ENCODE peak calls at places on chromosomes 7 and 10, in ten cellular contexts. I, W, U, T, M, S, P, D, A and H are unnamed samples.

GRCh38 chr7:86823769-86824168 is 180.1 kb downstream of the GRM3 start:
- DNase-seq in I (no peak), W (no peak), U (no peak), T (no peak), M (no peak), S (no peak), P (no peak), D (no peak), A (no peak), H (no peak)

GRCh38 chr7:40646717-40647116 is 511.9 kb downstream of the SUGCT start:
- DNase-seq in I (no peak), W (peak), U (no peak), T (no peak), M (no peak), S (no peak), P (no peak), D (no peak), A (no peak), H (no peak)

GRCh38 chr7:16422100-16422430 is 727 bp upstream of the CRPPA start:
- DNase-seq in I (no peak), W (peak), U (no peak), T (no peak), M (no peak), S (no peak), P (no peak), D (no peak), A (no peak), H (no peak)

GRCh38 chr7:131011437-131011752 is 277.4 kb upstream of the KLF14 start:
- DNase-seq in I (no peak), W (no peak), U (no peak), T (no peak), M (no peak), S (no peak), P (no peak), D (no peak), A (no peak), H (no peak)

GRCh38 chr7:89064831-89065230 is 269.3 kb upstream of the TEX47 start:
- DNase-seq in I (no peak), W (no peak), U (no peak), T (no peak), M (no peak), S (no peak), P (no peak), D (no peak), A (no peak), H (no peak)

GRCh38 chr7:71429116-71429515 is 297.2 kb downstream of the GALNT17 start:
- DNase-seq in I (no peak), W (no peak), U (no peak), T (no peak), M (no peak), S (no peak), P (no peak), D (no peak), A (no peak), H (no peak)

GRCh38 chr7:24665564-24666294 is 91.5 kb downstream of the GSDME start:
- DNase-seq in I (no peak), W (peak), U (no peak), T (no peak), M (peak), S (peak), P (no peak), D (peak), A (peak), H (no peak)

GRCh38 chr10:124253006-124253405 is 159.6 kb upstream of the CHST15 start:
- DNase-seq in I (no peak), W (no peak), U (no peak), T (no peak), M (no peak), S (no peak), P (no peak), D (no peak), A (no peak), H (no peak)

GRCh38 chr10:79045566-79046175 is 23.1 kb upstream of the ZMIZ1 start:
- DNase-seq in I (peak), W (no peak), U (no peak), T (peak), M (no peak), S (no peak), P (peak), D (no peak), A (no peak), H (no peak)

GRCh38 chr7:71886066-71886465 is 526.1 kb downstream of the CALN1 start:
- DNase-seq in I (no peak), W (no peak), U (no peak), T (no peak), M (no peak), S (no peak), P (no peak), D (no peak), A (no peak), H (no peak)

GRCh38 chr10:78416031-78416800 is 382.6 kb downstream of the RPS24 start:
- DNase-seq in I (peak), W (peak), U (no peak), T (peak), M (no peak), S (no peak), P (no peak), D (no peak), A (no peak), H (peak)

GRCh38 chr10:108601856-108602255 is 1321.5 kb downstream of the XPNPEP1 start:
- DNase-seq in I (no peak), W (no peak), U (no peak), T (no peak), M (no peak), S (no peak), P (no peak), D (no peak), A (no peak), H (no peak)

GRCh38 chr10:21907436-21907835 is 96.1 kb downstream of the DNAJC1 start:
- DNase-seq in I (no peak), W (no peak), U (no peak), T (no peak), M (no peak), S (no peak), P (no peak), D (no peak), A (no peak), H (no peak)

GRCh38 chr10:97991875-97992274 is 38.5 kb downstream of the CRTAC1 start:
- DNase-seq in I (no peak), W (peak), U (no peak), T (peak), M (no peak), S (peak), P (no peak), D (no peak), A (no peak), H (peak)

GRCh38 chr7:83476501-83476900 is 172.4 kb downstream of the SEMA3E start:
- DNase-seq in I (no peak), W (no peak), U (no peak), T (no peak), M (no peak), S (no peak), P (no peak), D (no peak), A (no peak), H (no peak)

GRCh38 chr7:129343099-129343700 is 91.0 kb upstream of the STRIP2 start:
- DNase-seq in I (no peak), W (peak), U (no peak), T (no peak), M (no peak), S (no peak), P (no peak), D (no peak), A (peak), H (peak)

GRCh38 chr10:43347997-43348396 is 23.4 kb upstream of the FXYD4 start:
- DNase-seq in I (no peak), W (no peak), U (no peak), T (no peak), M (no peak), S (no peak), P (no peak), D (no peak), A (no peak), H (no peak)

GRCh38 chr7:93578762-93579161 is 4.2 kb upstream of the CALCR start:
- DNase-seq in I (no peak), W (no peak), U (no peak), T (no peak), M (no peak), S (no peak), P (no peak), D (no peak), A (no peak), H (no peak)

GRCh38 chr10:130997267-130998045 is 314.1 kb downstream of the TCERG1L start:
- DNase-seq in I (no peak), W (no peak), U (no peak), T (peak), M (no peak), S (no peak), P (no peak), D (no peak), A (no peak), H (no peak)

GRCh38 chr7:128902761-128903585 is 7.5 kb downstream of the KCP start:
- DNase-seq in I (peak), W (peak), U (no peak), T (peak), M (no peak), S (no peak), P (peak), D (no peak), A (no peak), H (no peak)

GRCh38 chr7:44455155-44455554 is 35.3 kb downstream of the NUDCD3 start:
- DNase-seq in I (no peak), W (no peak), U (no peak), T (no peak), M (no peak), S (no peak), P (no peak), D (no peak), A (no peak), H (no peak)

GRCh38 chr10:28984431-28984830 is 304.4 kb upstream of the LYZL1 start:
- DNase-seq in I (peak), W (peak), U (peak), T (peak), M (peak), S (peak), P (peak), D (peak), A (peak), H (peak)

GRCh38 chr10:30701471-30702173 is 72.1 kb upstream of the LYZL2 start:
- DNase-seq in I (no peak), W (peak), U (peak), T (peak), M (no peak), S (peak), P (no peak), D (no peak), A (no peak), H (peak)

GRCh38 chr10:60299961-60300883 is 89.5 kb downstream of the ANK3 start:
- DNase-seq in I (no peak), W (peak), U (no peak), T (no peak), M (no peak), S (peak), P (no peak), D (no peak), A (no peak), H (peak)

GRCh38 chr10:37775612-37776011 is 81.8 kb downstream of the ZNF248 start:
- DNase-seq in I (no peak), W (no peak), U (no peak), T (no peak), M (no peak), S (no peak), P (no peak), D (no peak), A (no peak), H (no peak)

GRCh38 chr7:128891110-128891941 is 19.2 kb downstream of the KCP start:
- DNase-seq in I (peak), W (no peak), U (no peak), T (no peak), M (no peak), S (peak), P (peak), D (no peak), A (no peak), H (no peak)

GRCh38 chr7:127258111-127258510 is 5.4 kb upstream of the GRM8 start:
- DNase-seq in I (no peak), W (no peak), U (no peak), T (no peak), M (no peak), S (no peak), P (no peak), D (no peak), A (no peak), H (no peak)

GRCh38 chr7:120028636-120029035 is 244.3 kb upstream of the KCND2 start:
- DNase-seq in I (no peak), W (peak), U (no peak), T (no peak), M (no peak), S (no peak), P (no peak), D (no peak), A (no peak), H (no peak)

GRCh38 chr7:133888061-133888930 is 238.8 kb upstream of the LRGUK start:
- DNase-seq in I (no peak), W (no peak), U (no peak), T (no peak), M (no peak), S (peak), P (no peak), D (no peak), A (no peak), H (no peak)

GRCh38 chr10:36602374-36602773 is 523.0 kb upstream of the ANKRD30A start:
- DNase-seq in I (no peak), W (peak), U (no peak), T (no peak), M (no peak), S (no peak), P (no peak), D (no peak), A (no peak), H (peak)

GRCh38 chr10:33132626-33133025 is 174.6 kb upstream of the ITGB1 start:
- DNase-seq in I (no peak), W (no peak), U (no peak), T (no peak), M (no peak), S (no peak), P (no peak), D (no peak), A (no peak), H (no peak)

GRCh38 chr7:54689394-54690058 is 69.5 kb downstream of the SEC61G start:
- DNase-seq in I (no peak), W (no peak), U (no peak), T (no peak), M (no peak), S (no peak), P (no peak), D (no peak), A (no peak), H (no peak)

GRCh38 chr10:18822156-18822555 is 162.9 kb downstream of the ARL5B start:
- DNase-seq in I (no peak), W (peak), U (no peak), T (no peak), M (no peak), S (no peak), P (no peak), D (no peak), A (no peak), H (peak)

GRCh38 chr7:2555121-2556052 is at the start of gene BRAT1:
- DNase-seq in I (peak), W (peak), U (peak), T (peak), M (peak), S (peak), P (peak), D (peak), A (peak), H (peak)
- TF ChIP-seq POLR2A in I (peak), W (peak), U (peak), T (no peak), M (peak), S (peak), P (peak), D (no peak), A (peak), H (peak)

GRCh38 chr10:17229967-17230682 is 2.1 kb downstream of the VIM start:
- DNase-seq in I (peak), W (peak), U (peak), T (peak), M (peak), S (peak), P (peak), D (peak), A (peak), H (no peak)
- TF ChIP-seq POLR2A in I (no peak), W (peak), U (peak), T (no peak), M (peak), S (peak), P (peak), D (peak), A (no peak), H (peak)

GRCh38 chr10:84156768-84157167 is 16.8 kb upstream of the GPR15LG start:
- DNase-seq in I (no peak), W (peak), U (no peak), T (no peak), M (no peak), S (no peak), P (no peak), D (no peak), A (no peak), H (no peak)
- TF ChIP-seq POLR2A in I (no peak), W (no peak), U (no peak), T (no peak), M (no peak), S (no peak), P (no peak), D (no peak), A (no peak), H (no peak)

GRCh38 chr10:94362360-94363250 is at the start of gene NOC3L:
- DNase-seq in I (peak), W (peak), U (peak), T (peak), M (peak), S (peak), P (peak), D (peak), A (peak), H (peak)
- TF ChIP-seq POLR2A in I (no peak), W (peak), U (no peak), T (no peak), M (no peak), S (peak), P (no peak), D (no peak), A (no peak), H (peak)

DNA sequence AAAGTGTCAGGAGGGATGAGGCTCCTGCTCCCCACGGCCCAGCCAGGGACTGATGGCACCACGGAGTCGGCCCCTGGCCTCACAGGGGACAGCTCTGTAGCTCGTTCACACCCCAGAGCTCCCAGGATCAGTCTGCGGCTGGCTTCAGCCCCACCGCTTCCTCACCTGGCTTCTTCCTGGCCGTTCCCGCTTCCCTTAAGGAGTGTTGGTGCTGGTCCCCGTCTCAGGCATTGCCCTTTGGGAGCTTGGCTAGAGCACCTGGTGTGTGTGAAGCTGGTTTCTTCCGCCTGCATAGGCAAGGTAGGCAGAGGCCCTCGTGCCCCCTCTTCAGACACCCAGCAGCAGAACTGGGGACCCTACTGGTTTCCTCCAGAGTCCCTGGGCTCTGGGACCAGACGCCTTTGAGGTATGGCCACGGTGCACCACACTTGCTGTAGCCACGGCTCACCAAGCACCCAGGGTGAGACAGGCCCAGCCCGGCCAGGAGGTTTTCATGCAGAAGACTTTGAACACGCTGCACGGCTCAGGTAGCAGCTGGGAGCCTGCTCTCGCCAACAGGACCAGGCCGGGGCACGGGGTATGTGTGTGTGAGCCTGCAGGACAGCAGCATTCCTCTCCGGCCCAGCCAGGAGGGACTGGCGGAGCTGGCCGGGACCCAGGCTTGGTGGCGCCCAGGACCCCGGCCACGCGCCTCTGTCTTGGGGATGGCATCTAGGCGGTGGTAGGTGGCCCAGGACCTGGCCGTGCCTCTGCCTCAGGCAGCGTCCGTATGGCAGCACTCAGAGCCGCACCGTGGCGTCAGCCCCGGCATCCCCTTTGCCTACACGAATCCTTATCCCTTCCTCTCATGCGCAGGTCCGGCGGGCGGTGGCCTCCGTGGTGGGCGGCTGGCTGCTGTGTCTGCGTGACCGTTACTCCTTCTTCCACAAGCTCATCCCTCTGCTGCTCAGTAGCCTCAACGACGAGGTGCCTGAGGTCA is 13.2 kb upstream of the PRKAR1B start:
- DNase-seq in I (peak), W (no peak), U (no peak), T (no peak), M (no peak), S (no peak), P (peak), D (no peak), A (no peak), H (no peak)
- TF ChIP-seq POLR2A in I (no peak), W (no peak), U (no peak), T (no peak), M (no peak), S (no peak), P (no peak), D (no peak), A (no peak), H (no peak)

GRCh38 chr10:113683300-113683699 is 3.6 kb downstream of the CASP7 start:
- DNase-seq in I (no peak), W (no peak), U (no peak), T (no peak), M (no peak), S (no peak), P (no peak), D (no peak), A (no peak), H (no peak)

GRCh38 chr10:113681533-113682470 is 2.1 kb downstream of the CASP7 start:
- DNase-seq in I (no peak), W (no peak), U (no peak), T (no peak), M (no peak), S (no peak), P (no peak), D (no peak), A (no peak), H (no peak)

GRCh38 chr10:113680172-113681111 is 730 bp downstream of the CASP7 start:
- DNase-seq in I (peak), W (peak), U (no peak), T (peak), M (peak), S (peak), P (peak), D (peak), A (peak), H (peak)

DNA sequence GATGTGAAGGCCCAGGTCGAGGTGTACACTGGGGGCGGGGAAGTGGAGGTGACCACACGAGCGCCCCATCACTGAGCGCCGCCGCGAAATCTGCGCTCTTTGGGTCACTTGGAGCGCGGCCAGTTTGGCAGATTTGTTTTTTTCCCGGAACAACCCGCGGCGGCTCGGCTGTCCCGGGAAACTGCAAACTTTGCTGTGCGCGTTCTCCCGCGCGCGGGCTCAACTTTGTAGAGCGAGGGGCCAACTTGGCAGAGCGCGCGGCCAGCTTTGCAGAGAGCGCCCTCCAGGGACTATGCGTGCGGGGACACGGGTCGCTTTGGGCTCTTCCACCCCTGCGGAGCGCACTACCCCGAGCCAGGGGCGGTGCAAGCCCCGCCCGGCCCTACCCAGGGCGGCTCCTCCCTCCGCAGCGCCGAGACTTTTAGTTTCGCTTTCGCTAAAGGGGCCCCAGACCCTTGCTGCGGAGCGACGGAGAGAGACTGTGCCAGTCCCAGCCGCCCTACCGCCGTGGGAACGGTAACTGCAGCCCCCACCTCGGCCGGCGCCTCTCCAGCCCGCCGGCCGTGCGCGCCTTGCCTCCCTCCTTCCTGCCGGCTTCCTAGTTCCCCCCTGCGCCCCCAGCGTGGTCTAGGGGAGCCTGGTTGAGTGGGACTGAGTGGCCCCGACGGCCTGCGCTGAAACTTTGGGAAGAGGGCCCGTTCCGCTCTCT is at the start of gene CASP7:
- DNase-seq in I (peak), W (peak), U (no peak), T (peak), M (peak), S (peak), P (peak), D (peak), A (peak), H (peak)
- TF ChIP-seq POLR2A in I (peak), W (no peak), U (peak), T (no peak), M (peak), S (peak), P (peak), D (peak), A (peak), H (peak)